ENCODE peak calls at places on chromosome 9, in eight cellular contexts. Y is IMR-90, T is Panc1, I is sigmoid colon, K is testis, X is fibroblast of lung, C is cardiac muscle cell, S is right lobe of liver. Z is an unnamed sample.

GRCh38 chr9:81526587-81526986 is 162.8 kb downstream of the TLE1 start:
- DNase-seq in Y (peak; percentile 93), T (no peak), I (no peak), K (no peak), X (peak; percentile 80), C (peak; percentile 73), S (no peak), Z (no peak)

GRCh38 chr9:116767219-116767618 is 80.1 kb downstream of the TRIM32 start:
- DNase-seq in Y (no peak), T (no peak), I (no peak), K (no peak), X (no peak), C (no peak), S (no peak), Z (no peak)

GRCh38 chr9:8205580-8205979 is 406.0 kb upstream of the DMAC1 start:
- DNase-seq in Y (no peak), T (no peak), I (no peak), K (no peak), X (peak; percentile 42), C (no peak), S (no peak), Z (no peak)

GRCh38 chr9:13139641-13140171 is 139.8 kb downstream of the MPDZ start:
- DNase-seq in Y (peak; percentile 91), T (peak; percentile 10), I (no peak), K (no peak), X (peak; percentile 90), C (peak; percentile 90), S (no peak), Z (no peak)

GRCh38 chr9:84722388-84722989 is 53.0 kb downstream of the NTRK2 start:
- DNase-seq in Y (no peak), T (no peak), I (no peak), K (no peak), X (no peak), C (no peak), S (no peak), Z (no peak)

GRCh38 chr9:135401218-135401617 is 78.4 kb upstream of the PPP1R26 start:
- DNase-seq in Y (no peak), T (no peak), I (no peak), K (no peak), X (no peak), C (no peak), S (no peak), Z (peak; percentile 45)

GRCh38 chr9:85212209-85212608 is 529.5 kb downstream of the AGTPBP1 start:
- DNase-seq in Y (no peak), T (no peak), I (no peak), K (no peak), X (no peak), C (peak; percentile 59), S (no peak), Z (no peak)

GRCh38 chr9:91800473-91800872 is 149.6 kb downstream of the ROR2 start:
- DNase-seq in Y (no peak), T (no peak), I (peak; percentile 58), K (no peak), X (no peak), C (no peak), S (no peak), Z (no peak)

GRCh38 chr9:75979362-75979761 is 88.9 kb downstream of the PCSK5 start:
- DNase-seq in Y (peak; percentile 13), T (no peak), I (no peak), K (no peak), X (no peak), C (peak; percentile 22), S (no peak), Z (no peak)
- TF ChIP-seq CTCF in Y (peak; percentile 23), T (peak; percentile 14), I (no peak), K (no peak), X (peak; percentile 28), C (peak; percentile 31), S (peak; percentile 44), Z (no peak)

GRCh38 chr9:131657890-131658752 is 81.8 kb downstream of the RAPGEF1 start:
- DNase-seq in Y (peak; percentile 95), T (peak; percentile 84), I (no peak), K (no peak), X (peak; percentile 96), C (peak; percentile 85), S (no peak), Z (no peak)
- H3K4me1 ChIP-seq in Y (peaks cover 33% of the 10 kb centered on the region), T (peaks cover 62% of the 10 kb centered on the region), I (peaks cover 34% of the 10 kb centered on the region), K (peaks cover 11% of the 10 kb centered on the region), X (peaks cover 11% of the 10 kb centered on the region), C (peaks cover 36% of the 10 kb centered on the region), S (peaks cover 36% of the 10 kb centered on the region), Z (peaks cover 21% of the 10 kb centered on the region)

GRCh38 chr9:21558627-21559401 is 76.7 kb upstream of the IFNE start:
- DNase-seq in Y (peak; percentile 41), T (no peak), I (no peak), K (peak; percentile 26), X (peak; percentile 69), C (peak; percentile 57), S (no peak), Z (no peak)

GRCh38 chr9:21556581-21557427 is 74.7 kb upstream of the IFNE start:
- DNase-seq in Y (peak; percentile 42), T (no peak), I (no peak), K (no peak), X (peak; percentile 67), C (peak; percentile 26), S (no peak), Z (no peak)

GRCh38 chr9:21555911-21556310 is 73.8 kb upstream of the IFNE start:
- DNase-seq in Y (no peak), T (no peak), I (no peak), K (no peak), X (peak; percentile 53), C (peak; percentile 53), S (no peak), Z (no peak)

GRCh38 chr9:21558079-21558478 is 76.0 kb upstream of the IFNE start:
- DNase-seq in Y (no peak), T (no peak), I (no peak), K (no peak), X (peak; percentile 50), C (peak; percentile 36), S (no peak), Z (no peak)

DNA sequence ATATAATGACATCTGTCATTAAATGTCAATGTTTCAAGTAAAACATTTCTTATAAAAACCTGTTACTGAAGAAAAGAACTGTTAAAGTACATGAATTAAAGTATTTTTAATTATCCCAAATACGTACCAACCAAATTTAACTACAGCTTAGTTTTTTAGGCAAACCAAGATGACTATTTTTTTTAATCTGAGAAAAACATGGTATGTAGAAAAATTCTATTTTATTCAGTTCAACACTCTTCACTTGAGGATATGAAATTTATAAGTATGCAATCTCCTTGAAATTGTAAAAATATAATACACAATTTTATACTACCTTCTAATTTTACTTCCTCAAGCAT is 75.3 kb upstream of the IFNE start:
- DNase-seq in Y (no peak), T (no peak), I (no peak), K (no peak), X (peak; percentile 30), C (no peak), S (no peak), Z (no peak)
- H3K4me3 ChIP-seq in Y (peak overlapping the region; percentile 98), T (peak overlapping the region; percentile 74), I (no peak overlapping the region), K (no peak overlapping the region), X (peak overlapping the region; percentile 72), C (no peak overlapping the region), S (no peak overlapping the region), Z (no peak overlapping the region)

GRCh38 chr9:127349483-127350127 is 47.4 kb upstream of the SLC2A8 start:
- DNase-seq in Y (no peak), T (no peak), I (no peak), K (no peak), X (no peak), C (no peak), S (no peak), Z (no peak)
- TF ChIP-seq CTCF in Y (no peak), T (no peak), I (no peak), K (no peak), X (no peak), C (no peak), S (no peak), Z (no peak)

GRCh38 chr9:137663584-137663983 is 44.8 kb downstream of the EHMT1 start:
- DNase-seq in Y (no peak), T (no peak), I (peak; percentile 2), K (no peak), X (no peak), C (no peak), S (no peak), Z (no peak)
- H3K4me1 ChIP-seq in Y (peaks cover 4% of the 10 kb centered on the region), T (peaks cover 10% of the 10 kb centered on the region), I (peaks cover 25% of the 10 kb centered on the region), K (peaks cover 53% of the 10 kb centered on the region), X (peaks cover 6% of the 10 kb centered on the region), C (peaks cover 20% of the 10 kb centered on the region), S (peaks cover 31% of the 10 kb centered on the region), Z (no peaks in the 10 kb centered on the region)

GRCh38 chr9:6764570-6765334 is 7.0 kb downstream of the KDM4C start:
- DNase-seq in Y (no peak), T (no peak), I (no peak), K (no peak), X (no peak), C (no peak), S (no peak), Z (no peak)
- H3K4me3 ChIP-seq in Y (no peak overlapping the region), T (no peak overlapping the region), I (no peak overlapping the region), K (no peak overlapping the region), X (no peak overlapping the region), C (no peak overlapping the region), S (no peak overlapping the region), Z (no peak overlapping the region)

GRCh38 chr9:38371495-38371894 is 21.0 kb upstream of the ALDH1B1 start:
- DNase-seq in Y (peak; percentile 27), T (peak; percentile 22), I (no peak), K (peak; percentile 63), X (peak; percentile 11), C (peak; percentile 20), S (peak; percentile 49), Z (no peak)
- TF ChIP-seq CTCF in Y (peak; percentile 29), T (peak; percentile 49), I (no peak), K (no peak), X (no peak), C (no peak), S (peak; percentile 48), Z (no peak)

GRCh38 chr9:130424781-130425310 is 19.9 kb upstream of the ASS1 start:
- DNase-seq in Y (no peak), T (no peak), I (no peak), K (no peak), X (no peak), C (no peak), S (no peak), Z (no peak)
- H3K4me1 ChIP-seq in Y (peaks cover 15% of the 10 kb centered on the region), T (no peaks in the 10 kb centered on the region), I (peaks cover 13% of the 10 kb centered on the region), K (no peaks in the 10 kb centered on the region), X (no peaks in the 10 kb centered on the region), C (peaks cover 14% of the 10 kb centered on the region), S (no peaks in the 10 kb centered on the region), Z (peaks cover 7% of the 10 kb centered on the region)

GRCh38 chr9:133890583-133890982 is 101.5 kb downstream of the VAV2 start:
- DNase-seq in Y (no peak), T (no peak), I (no peak), K (no peak), X (no peak), C (no peak), S (no peak), Z (no peak)
- H3K4me3 ChIP-seq in Y (no peak overlapping the region), T (no peak overlapping the region), I (no peak overlapping the region), K (no peak overlapping the region), X (no peak overlapping the region), C (no peak overlapping the region), S (no peak overlapping the region), Z (no peak overlapping the region)

DNA sequence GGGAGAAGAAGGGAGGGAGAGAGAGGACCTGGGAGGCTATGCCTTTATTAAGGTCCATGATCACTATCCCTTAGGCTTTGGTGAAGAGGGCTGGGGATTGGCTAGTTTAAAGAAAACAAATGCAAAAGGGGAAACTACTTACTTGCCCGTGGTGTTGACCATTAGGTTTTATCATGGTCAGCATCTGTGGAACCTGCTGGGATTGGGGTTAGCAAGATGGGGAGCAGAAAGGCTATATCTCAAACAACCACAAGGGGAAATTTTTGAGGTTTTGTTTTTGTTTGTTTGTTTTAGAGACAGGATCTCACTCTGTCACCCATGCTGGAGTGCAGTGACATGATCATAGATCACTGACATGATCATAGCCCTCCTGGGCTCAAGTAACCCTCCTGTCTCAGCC is 9.0 kb upstream of the RAD23B start:
- DNase-seq in Y (no peak), T (no peak), I (no peak), K (no peak), X (no peak), C (no peak), S (no peak), Z (no peak)
- TF ChIP-seq CTCF in Y (no peak), T (no peak), I (no peak), K (no peak), X (no peak), C (peak; percentile 2), S (no peak), Z (no peak)

Z was measured in left lung.